ENCODE peak calls at places on chromosome X, in five cellular contexts. One of them, this sample, is unnamed.

GRCh38 chrX:103362504-103362903 is 6.2 kb downstream of the TCEAL9 start:
- DNase-seq in NCI-H2081: no peak
- DNase-seq in stimulated activated CD8-positive, alpha-beta memory T cell treated with anti-CD3 and anti-CD28 coated beads, Interleukin-12 subunit alpha, Interleukin-12 subunit beta, amount 100 ng/mL, for 4 hours: no peak
- DNase-seq in effector CD4-positive, alpha-beta T cell: no peak
- DNase-seq in stimulated activated CD4-positive, alpha-beta T cell treated with anti-CD3 and anti-CD28 coated beads, Interleukin-1b, Interleukin-23, amount 100 ng/mL, for 4 hours: no peak
- DNase-seq in this sample: no peak

GRCh38 chrX:2969021-2969420 is 37.3 kb upstream of the ARSH start:
- DNase-seq in stimulated activated CD8-positive, alpha-beta memory T cell treated with anti-CD3 and anti-CD28 coated beads, Interleukin-12 subunit alpha, Interleukin-12 subunit beta, amount 100 ng/mL, for 4 hours: no peak
- DNase-seq in NCI-H2081: no peak
- DNase-seq in stimulated activated CD4-positive, alpha-beta T cell treated with anti-CD3 and anti-CD28 coated beads, Interleukin-1b, Interleukin-23, amount 100 ng/mL, for 4 hours: no peak
- DNase-seq in effector CD4-positive, alpha-beta T cell: no peak
- DNase-seq in this sample: no peak

GRCh38 chrX:120450163-120450562 is 18.9 kb downstream of the LAMP2 start:
- DNase-seq in stimulated activated CD8-positive, alpha-beta memory T cell treated with anti-CD3 and anti-CD28 coated beads, Interleukin-12 subunit alpha, Interleukin-12 subunit beta, amount 100 ng/mL, for 4 hours: no peak
- DNase-seq in NCI-H2081: no peak
- DNase-seq in effector CD4-positive, alpha-beta T cell: no peak
- DNase-seq in stimulated activated CD4-positive, alpha-beta T cell treated with anti-CD3 and anti-CD28 coated beads, Interleukin-1b, Interleukin-23, amount 100 ng/mL, for 4 hours: no peak
- DNase-seq in this sample: no peak

GRCh38 chrX:7941390-7942042 is 14.3 kb upstream of the PNPLA4 start:
- DNase-seq in stimulated activated CD4-positive, alpha-beta T cell treated with anti-CD3 and anti-CD28 coated beads, Interleukin-1b, Interleukin-23, amount 100 ng/mL, for 4 hours: no peak
- DNase-seq in stimulated activated CD8-positive, alpha-beta memory T cell treated with anti-CD3 and anti-CD28 coated beads, Interleukin-12 subunit alpha, Interleukin-12 subunit beta, amount 100 ng/mL, for 4 hours: no peak
- DNase-seq in effector CD4-positive, alpha-beta T cell: no peak
- DNase-seq in NCI-H2081: peak; percentile 21
- DNase-seq in this sample: no peak

GRCh38 chrX:64205735-64206491 is 405 bp upstream of the AMER1 start:
- DNase-seq in stimulated activated CD4-positive, alpha-beta T cell treated with anti-CD3 and anti-CD28 coated beads, Interleukin-1b, Interleukin-23, amount 100 ng/mL, for 4 hours: peak; percentile 81
- DNase-seq in NCI-H2081: peak; percentile 97
- DNase-seq in effector CD4-positive, alpha-beta T cell: peak; percentile 79
- DNase-seq in stimulated activated CD8-positive, alpha-beta memory T cell treated with anti-CD3 and anti-CD28 coated beads, Interleukin-12 subunit alpha, Interleukin-12 subunit beta, amount 100 ng/mL, for 4 hours: peak; percentile 75
- DNase-seq in this sample: peak; percentile 76

GRCh38 chrX:123807825-123808416 is 51.9 kb upstream of the XIAP start:
- DNase-seq in stimulated activated CD8-positive, alpha-beta memory T cell treated with anti-CD3 and anti-CD28 coated beads, Interleukin-12 subunit alpha, Interleukin-12 subunit beta, amount 100 ng/mL, for 4 hours: no peak
- DNase-seq in effector CD4-positive, alpha-beta T cell: no peak
- DNase-seq in stimulated activated CD4-positive, alpha-beta T cell treated with anti-CD3 and anti-CD28 coated beads, Interleukin-1b, Interleukin-23, amount 100 ng/mL, for 4 hours: no peak
- DNase-seq in NCI-H2081: no peak
- DNase-seq in this sample: no peak

GRCh38 chrX:25650216-25650615 is 487.9 kb upstream of the MAGEB18 start:
- DNase-seq in stimulated activated CD8-positive, alpha-beta memory T cell treated with anti-CD3 and anti-CD28 coated beads, Interleukin-12 subunit alpha, Interleukin-12 subunit beta, amount 100 ng/mL, for 4 hours: no peak
- DNase-seq in effector CD4-positive, alpha-beta T cell: no peak
- DNase-seq in stimulated activated CD4-positive, alpha-beta T cell treated with anti-CD3 and anti-CD28 coated beads, Interleukin-1b, Interleukin-23, amount 100 ng/mL, for 4 hours: no peak
- DNase-seq in NCI-H2081: no peak
- DNase-seq in this sample: no peak

GRCh38 chrX:46884799-46885198 is 27.4 kb upstream of the JADE3 start:
- DNase-seq in effector CD4-positive, alpha-beta T cell: no peak
- DNase-seq in stimulated activated CD4-positive, alpha-beta T cell treated with anti-CD3 and anti-CD28 coated beads, Interleukin-1b, Interleukin-23, amount 100 ng/mL, for 4 hours: no peak
- DNase-seq in stimulated activated CD8-positive, alpha-beta memory T cell treated with anti-CD3 and anti-CD28 coated beads, Interleukin-12 subunit alpha, Interleukin-12 subunit beta, amount 100 ng/mL, for 4 hours: no peak
- DNase-seq in NCI-H2081: no peak
- DNase-seq in this sample: no peak

GRCh38 chrX:96006281-96006680 is 678.4 kb upstream of the DIAPH2 start:
- DNase-seq in stimulated activated CD8-positive, alpha-beta memory T cell treated with anti-CD3 and anti-CD28 coated beads, Interleukin-12 subunit alpha, Interleukin-12 subunit beta, amount 100 ng/mL, for 4 hours: no peak
- DNase-seq in effector CD4-positive, alpha-beta T cell: no peak
- DNase-seq in stimulated activated CD4-positive, alpha-beta T cell treated with anti-CD3 and anti-CD28 coated beads, Interleukin-1b, Interleukin-23, amount 100 ng/mL, for 4 hours: no peak
- DNase-seq in NCI-H2081: no peak
- DNase-seq in this sample: no peak

GRCh38 chrX:133570549-133570948 is 155.3 kb upstream of the GPC4 start:
- DNase-seq in stimulated activated CD8-positive, alpha-beta memory T cell treated with anti-CD3 and anti-CD28 coated beads, Interleukin-12 subunit alpha, Interleukin-12 subunit beta, amount 100 ng/mL, for 4 hours: no peak
- DNase-seq in stimulated activated CD4-positive, alpha-beta T cell treated with anti-CD3 and anti-CD28 coated beads, Interleukin-1b, Interleukin-23, amount 100 ng/mL, for 4 hours: no peak
- DNase-seq in effector CD4-positive, alpha-beta T cell: no peak
- DNase-seq in NCI-H2081: no peak
- DNase-seq in this sample: no peak

GRCh38 chrX:30979271-30979670 is 90.2 kb upstream of the TAB3 start:
- DNase-seq in NCI-H2081: no peak
- DNase-seq in stimulated activated CD8-positive, alpha-beta memory T cell treated with anti-CD3 and anti-CD28 coated beads, Interleukin-12 subunit alpha, Interleukin-12 subunit beta, amount 100 ng/mL, for 4 hours: no peak
- DNase-seq in stimulated activated CD4-positive, alpha-beta T cell treated with anti-CD3 and anti-CD28 coated beads, Interleukin-1b, Interleukin-23, amount 100 ng/mL, for 4 hours: no peak
- DNase-seq in effector CD4-positive, alpha-beta T cell: no peak
- DNase-seq in this sample: no peak

GRCh38 chrX:97968376-97969104 is 1084.8 kb downstream of the RPA4 start:
- DNase-seq in stimulated activated CD8-positive, alpha-beta memory T cell treated with anti-CD3 and anti-CD28 coated beads, Interleukin-12 subunit alpha, Interleukin-12 subunit beta, amount 100 ng/mL, for 4 hours: no peak
- DNase-seq in stimulated activated CD4-positive, alpha-beta T cell treated with anti-CD3 and anti-CD28 coated beads, Interleukin-1b, Interleukin-23, amount 100 ng/mL, for 4 hours: no peak
- DNase-seq in effector CD4-positive, alpha-beta T cell: no peak
- DNase-seq in NCI-H2081: no peak
- DNase-seq in this sample: no peak

GRCh38 chrX:110125435-110125834 is 122.5 kb downstream of the TMEM164 start:
- DNase-seq in stimulated activated CD8-positive, alpha-beta memory T cell treated with anti-CD3 and anti-CD28 coated beads, Interleukin-12 subunit alpha, Interleukin-12 subunit beta, amount 100 ng/mL, for 4 hours: no peak
- DNase-seq in NCI-H2081: no peak
- DNase-seq in stimulated activated CD4-positive, alpha-beta T cell treated with anti-CD3 and anti-CD28 coated beads, Interleukin-1b, Interleukin-23, amount 100 ng/mL, for 4 hours: no peak
- DNase-seq in effector CD4-positive, alpha-beta T cell: no peak
- DNase-seq in this sample: no peak

GRCh38 chrX:131405497-131405896 is 116.4 kb upstream of the IGSF1 start:
- DNase-seq in effector CD4-positive, alpha-beta T cell: no peak
- DNase-seq in NCI-H2081: no peak
- DNase-seq in stimulated activated CD8-positive, alpha-beta memory T cell treated with anti-CD3 and anti-CD28 coated beads, Interleukin-12 subunit alpha, Interleukin-12 subunit beta, amount 100 ng/mL, for 4 hours: no peak
- DNase-seq in stimulated activated CD4-positive, alpha-beta T cell treated with anti-CD3 and anti-CD28 coated beads, Interleukin-1b, Interleukin-23, amount 100 ng/mL, for 4 hours: no peak
- DNase-seq in this sample: no peak

GRCh38 chrX:46737462-46737861 is 21.5 kb downstream of the SLC9A7 start:
- DNase-seq in NCI-H2081: no peak
- DNase-seq in stimulated activated CD8-positive, alpha-beta memory T cell treated with anti-CD3 and anti-CD28 coated beads, Interleukin-12 subunit alpha, Interleukin-12 subunit beta, amount 100 ng/mL, for 4 hours: no peak
- DNase-seq in stimulated activated CD4-positive, alpha-beta T cell treated with anti-CD3 and anti-CD28 coated beads, Interleukin-1b, Interleukin-23, amount 100 ng/mL, for 4 hours: no peak
- DNase-seq in effector CD4-positive, alpha-beta T cell: no peak
- DNase-seq in this sample: no peak

GRCh38 chrX:27399146-27399456 is 64.0 kb downstream of the PPP4R3C start:
- DNase-seq in NCI-H2081: no peak
- DNase-seq in stimulated activated CD8-positive, alpha-beta memory T cell treated with anti-CD3 and anti-CD28 coated beads, Interleukin-12 subunit alpha, Interleukin-12 subunit beta, amount 100 ng/mL, for 4 hours: no peak
- DNase-seq in effector CD4-positive, alpha-beta T cell: no peak
- DNase-seq in stimulated activated CD4-positive, alpha-beta T cell treated with anti-CD3 and anti-CD28 coated beads, Interleukin-1b, Interleukin-23, amount 100 ng/mL, for 4 hours: no peak
- DNase-seq in this sample: no peak

GRCh38 chrX:115939636-115940160 is 230.8 kb upstream of the AGTR2 start:
- DNase-seq in stimulated activated CD8-positive, alpha-beta memory T cell treated with anti-CD3 and anti-CD28 coated beads, Interleukin-12 subunit alpha, Interleukin-12 subunit beta, amount 100 ng/mL, for 4 hours: no peak
- DNase-seq in stimulated activated CD4-positive, alpha-beta T cell treated with anti-CD3 and anti-CD28 coated beads, Interleukin-1b, Interleukin-23, amount 100 ng/mL, for 4 hours: no peak
- DNase-seq in NCI-H2081: no peak
- DNase-seq in effector CD4-positive, alpha-beta T cell: no peak
- DNase-seq in this sample: no peak

GRCh38 chrX:9875801-9876200 is 89.6 kb downstream of the SHROOM2 start:
- DNase-seq in stimulated activated CD4-positive, alpha-beta T cell treated with anti-CD3 and anti-CD28 coated beads, Interleukin-1b, Interleukin-23, amount 100 ng/mL, for 4 hours: no peak
- DNase-seq in effector CD4-positive, alpha-beta T cell: no peak
- DNase-seq in NCI-H2081: no peak
- DNase-seq in stimulated activated CD8-positive, alpha-beta memory T cell treated with anti-CD3 and anti-CD28 coated beads, Interleukin-12 subunit alpha, Interleukin-12 subunit beta, amount 100 ng/mL, for 4 hours: no peak
- DNase-seq in this sample: no peak

GRCh38 chrX:100976211-100976610 is 6.7 kb downstream of the ARL13A start:
- DNase-seq in NCI-H2081: no peak
- DNase-seq in stimulated activated CD8-positive, alpha-beta memory T cell treated with anti-CD3 and anti-CD28 coated beads, Interleukin-12 subunit alpha, Interleukin-12 subunit beta, amount 100 ng/mL, for 4 hours: no peak
- DNase-seq in stimulated activated CD4-positive, alpha-beta T cell treated with anti-CD3 and anti-CD28 coated beads, Interleukin-1b, Interleukin-23, amount 100 ng/mL, for 4 hours: no peak
- DNase-seq in effector CD4-positive, alpha-beta T cell: no peak
- DNase-seq in this sample: no peak

GRCh38 chrX:11770320-11770719 is 12.3 kb downstream of the MSL3 start:
- DNase-seq in NCI-H2081: peak; percentile 45
- DNase-seq in stimulated activated CD8-positive, alpha-beta memory T cell treated with anti-CD3 and anti-CD28 coated beads, Interleukin-12 subunit alpha, Interleukin-12 subunit beta, amount 100 ng/mL, for 4 hours: no peak
- DNase-seq in effector CD4-positive, alpha-beta T cell: peak; percentile 50
- DNase-seq in stimulated activated CD4-positive, alpha-beta T cell treated with anti-CD3 and anti-CD28 coated beads, Interleukin-1b, Interleukin-23, amount 100 ng/mL, for 4 hours: peak; percentile 34
- DNase-seq in this sample: no peak

GRCh38 chrX:9197231-9197630 is 163.3 kb upstream of the FAM9B start:
- DNase-seq in stimulated activated CD4-positive, alpha-beta T cell treated with anti-CD3 and anti-CD28 coated beads, Interleukin-1b, Interleukin-23, amount 100 ng/mL, for 4 hours: no peak
- DNase-seq in stimulated activated CD8-positive, alpha-beta memory T cell treated with anti-CD3 and anti-CD28 coated beads, Interleukin-12 subunit alpha, Interleukin-12 subunit beta, amount 100 ng/mL, for 4 hours: no peak
- DNase-seq in effector CD4-positive, alpha-beta T cell: no peak
- DNase-seq in NCI-H2081: no peak
- DNase-seq in this sample: no peak

GRCh38 chrX:1281511-1281910 is 12.9 kb downstream of the CSF2RA start:
- DNase-seq in effector CD4-positive, alpha-beta T cell: no peak
- DNase-seq in stimulated activated CD8-positive, alpha-beta memory T cell treated with anti-CD3 and anti-CD28 coated beads, Interleukin-12 subunit alpha, Interleukin-12 subunit beta, amount 100 ng/mL, for 4 hours: no peak
- DNase-seq in NCI-H2081: no peak
- DNase-seq in stimulated activated CD4-positive, alpha-beta T cell treated with anti-CD3 and anti-CD28 coated beads, Interleukin-1b, Interleukin-23, amount 100 ng/mL, for 4 hours: no peak
- DNase-seq in this sample: no peak

GRCh38 chrX:130682990-130683389 is 220.0 kb downstream of the ENOX2 start:
- DNase-seq in stimulated activated CD8-positive, alpha-beta memory T cell treated with anti-CD3 and anti-CD28 coated beads, Interleukin-12 subunit alpha, Interleukin-12 subunit beta, amount 100 ng/mL, for 4 hours: no peak
- DNase-seq in NCI-H2081: no peak
- DNase-seq in effector CD4-positive, alpha-beta T cell: no peak
- DNase-seq in stimulated activated CD4-positive, alpha-beta T cell treated with anti-CD3 and anti-CD28 coated beads, Interleukin-1b, Interleukin-23, amount 100 ng/mL, for 4 hours: no peak
- DNase-seq in this sample: no peak

GRCh38 chrX:140764401-140764919 is 54.9 kb downstream of the LINC00632 start:
- DNase-seq in stimulated activated CD4-positive, alpha-beta T cell treated with anti-CD3 and anti-CD28 coated beads, Interleukin-1b, Interleukin-23, amount 100 ng/mL, for 4 hours: no peak
- DNase-seq in effector CD4-positive, alpha-beta T cell: no peak
- DNase-seq in stimulated activated CD8-positive, alpha-beta memory T cell treated with anti-CD3 and anti-CD28 coated beads, Interleukin-12 subunit alpha, Interleukin-12 subunit beta, amount 100 ng/mL, for 4 hours: no peak
- DNase-seq in NCI-H2081: no peak
- DNase-seq in this sample: no peak

GRCh38 chrX:33307954-33308353 is 96.6 kb upstream of the DMD start:
- DNase-seq in effector CD4-positive, alpha-beta T cell: no peak
- DNase-seq in NCI-H2081: no peak
- DNase-seq in stimulated activated CD4-positive, alpha-beta T cell treated with anti-CD3 and anti-CD28 coated beads, Interleukin-1b, Interleukin-23, amount 100 ng/mL, for 4 hours: no peak
- DNase-seq in stimulated activated CD8-positive, alpha-beta memory T cell treated with anti-CD3 and anti-CD28 coated beads, Interleukin-12 subunit alpha, Interleukin-12 subunit beta, amount 100 ng/mL, for 4 hours: no peak
- DNase-seq in this sample: no peak

GRCh38 chrX:23503835-23504539 is 163.3 kb upstream of the PRDX4 start:
- DNase-seq in NCI-H2081: peak; percentile 79
- DNase-seq in effector CD4-positive, alpha-beta T cell: no peak
- DNase-seq in stimulated activated CD8-positive, alpha-beta memory T cell treated with anti-CD3 and anti-CD28 coated beads, Interleukin-12 subunit alpha, Interleukin-12 subunit beta, amount 100 ng/mL, for 4 hours: no peak
- DNase-seq in stimulated activated CD4-positive, alpha-beta T cell treated with anti-CD3 and anti-CD28 coated beads, Interleukin-1b, Interleukin-23, amount 100 ng/mL, for 4 hours: no peak
- DNase-seq in this sample: no peak

GRCh38 chrX:17082831-17083230 is 136.4 kb downstream of the REPS2 start:
- DNase-seq in stimulated activated CD8-positive, alpha-beta memory T cell treated with anti-CD3 and anti-CD28 coated beads, Interleukin-12 subunit alpha, Interleukin-12 subunit beta, amount 100 ng/mL, for 4 hours: no peak
- DNase-seq in stimulated activated CD4-positive, alpha-beta T cell treated with anti-CD3 and anti-CD28 coated beads, Interleukin-1b, Interleukin-23, amount 100 ng/mL, for 4 hours: no peak
- DNase-seq in NCI-H2081: peak; percentile 7
- DNase-seq in effector CD4-positive, alpha-beta T cell: no peak
- DNase-seq in this sample: no peak

GRCh38 chrX:69396916-69397315 is 107.2 kb upstream of the NALF2 start:
- DNase-seq in stimulated activated CD4-positive, alpha-beta T cell treated with anti-CD3 and anti-CD28 coated beads, Interleukin-1b, Interleukin-23, amount 100 ng/mL, for 4 hours: no peak
- DNase-seq in stimulated activated CD8-positive, alpha-beta memory T cell treated with anti-CD3 and anti-CD28 coated beads, Interleukin-12 subunit alpha, Interleukin-12 subunit beta, amount 100 ng/mL, for 4 hours: no peak
- DNase-seq in NCI-H2081: no peak
- DNase-seq in effector CD4-positive, alpha-beta T cell: no peak
- DNase-seq in this sample: no peak

GRCh38 chrX:25721564-25721963 is 416.6 kb upstream of the MAGEB18 start:
- DNase-seq in NCI-H2081: peak; percentile 50
- DNase-seq in stimulated activated CD8-positive, alpha-beta memory T cell treated with anti-CD3 and anti-CD28 coated beads, Interleukin-12 subunit alpha, Interleukin-12 subunit beta, amount 100 ng/mL, for 4 hours: no peak
- DNase-seq in stimulated activated CD4-positive, alpha-beta T cell treated with anti-CD3 and anti-CD28 coated beads, Interleukin-1b, Interleukin-23, amount 100 ng/mL, for 4 hours: no peak
- DNase-seq in effector CD4-positive, alpha-beta T cell: no peak
- DNase-seq in this sample: no peak

GRCh38 chrX:21698274-21698673 is 40.1 kb upstream of the KLHL34 start:
- DNase-seq in effector CD4-positive, alpha-beta T cell: no peak
- DNase-seq in stimulated activated CD4-positive, alpha-beta T cell treated with anti-CD3 and anti-CD28 coated beads, Interleukin-1b, Interleukin-23, amount 100 ng/mL, for 4 hours: no peak
- DNase-seq in stimulated activated CD8-positive, alpha-beta memory T cell treated with anti-CD3 and anti-CD28 coated beads, Interleukin-12 subunit alpha, Interleukin-12 subunit beta, amount 100 ng/mL, for 4 hours: no peak
- DNase-seq in NCI-H2081: no peak
- DNase-seq in this sample: no peak

This sample was measured in activated T-helper 9 cell treated with anti-CD3 and anti-CD28 coated beads, Interleukin-2, amount 50 U/mL, for 16 hours.